ENCODE peak calls at places on chromosome 17, in six cellular contexts. H is mucosa of descending colon, K is cardiac muscle cell, C is esophagus squamous epithelium, T is testis, Z is body of pancreas. U is an unnamed sample. For H3K36me3 and H3K9me3, the result is how much of the 10 kb centered on the place peaks cover.

GRCh38 chr17:7704601-7705268 is at the start of gene EFNB3:
- DNase-seq in T (no peak), Z (peak), H (no peak), K (peak), C (no peak), U (no peak)

GRCh38 chr17:17018612-17019429 is 23.4 kb upstream of the MPRIP start:
- DNase-seq in H (peak), C (no peak), K (no peak), T (no peak), Z (peak), U (no peak)

GRCh38 chr17:34207572-34207971 is 47.5 kb upstream of the CCL2 start:
- DNase-seq in H (no peak), T (no peak), C (no peak), Z (no peak), K (peak), U (no peak)

GRCh38 chr17:77375526-77375916 is 234.8 kb downstream of the SEC14L1 start:
- DNase-seq in K (no peak), Z (no peak), C (no peak), H (no peak), T (no peak), U (no peak)

GRCh38 chr17:38559025-38559879 is 46.5 kb downstream of the SRCIN1 start:
- DNase-seq in Z (peak), T (peak), C (peak), K (peak), H (peak), U (peak)

GRCh38 chr17:63162406-63163157 is 196.5 kb downstream of the TANC2 start:
- DNase-seq in K (no peak), H (no peak), Z (no peak), T (no peak), C (no peak), U (no peak)

GRCh38 chr17:50908860-50909764 is 43.0 kb upstream of the TOB1 start:
- DNase-seq in K (no peak), C (no peak), T (peak), H (no peak), Z (peak), U (no peak)

GRCh38 chr17:42329025-42329976 is 41.0 kb downstream of the STAT5A start:
- DNase-seq in K (peak), C (no peak), T (no peak), H (peak), Z (no peak), U (no peak)

GRCh38 chr17:6092182-6092922 is 22.2 kb downstream of the WSCD1 start:
- DNase-seq in H (no peak), K (no peak), C (no peak), Z (no peak), T (no peak), U (no peak)

DNA sequence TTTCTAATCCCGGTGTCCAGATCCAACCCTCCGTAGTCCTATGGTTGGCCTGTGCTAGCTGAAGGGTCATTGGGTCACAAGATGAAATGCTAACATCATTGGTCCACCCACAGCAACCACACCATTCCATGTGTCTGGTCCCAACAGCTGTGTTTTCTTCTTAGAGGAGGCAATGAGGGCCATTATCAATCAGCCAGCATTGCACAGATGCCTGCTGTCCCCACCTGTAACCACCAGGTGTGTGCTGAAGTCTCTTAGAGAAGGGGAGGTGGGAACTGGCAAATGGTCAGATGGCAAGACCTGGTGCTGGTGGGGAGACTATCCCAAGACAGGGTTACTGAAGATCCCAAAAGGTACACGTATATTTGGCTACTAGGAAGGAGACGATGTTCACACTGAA is 37.4 kb downstream of the HIC1 start:
- DNase-seq in Z (no peak), C (no peak), H (no peak), T (no peak), K (no peak), U (no peak)
- TF ChIP-seq CTCF in Z (no peak), C (no peak), H (no peak), T (no peak), K (no peak), U (no peak)

GRCh38 chr17:56863974-56864373 is 30.0 kb downstream of the DGKE start:
- DNase-seq in Z (no peak), T (no peak), K (no peak), C (no peak), H (no peak), U (no peak)
- H3K36me3 ChIP-seq in Z (under half), T (under half), K (under half), C (under half), H (under half), U (under half)

GRCh38 chr17:27991594-27991993 is 50.9 kb upstream of the NLK start:
- DNase-seq in Z (no peak), K (no peak), T (no peak), H (no peak), C (no peak), U (no peak)

GRCh38 chr17:27986805-27987684 is 55.4 kb upstream of the NLK start:
- DNase-seq in H (no peak), K (peak), Z (no peak), C (no peak), T (no peak), U (no peak)

GRCh38 chr17:27989046-27989445 is 53.4 kb upstream of the NLK start:
- DNase-seq in K (no peak), H (no peak), Z (no peak), C (no peak), T (no peak), U (no peak)

GRCh38 chr17:27990979-27991378 is 51.5 kb upstream of the NLK start:
- DNase-seq in K (no peak), T (no peak), C (no peak), Z (no peak), H (no peak), U (no peak)

DNA sequence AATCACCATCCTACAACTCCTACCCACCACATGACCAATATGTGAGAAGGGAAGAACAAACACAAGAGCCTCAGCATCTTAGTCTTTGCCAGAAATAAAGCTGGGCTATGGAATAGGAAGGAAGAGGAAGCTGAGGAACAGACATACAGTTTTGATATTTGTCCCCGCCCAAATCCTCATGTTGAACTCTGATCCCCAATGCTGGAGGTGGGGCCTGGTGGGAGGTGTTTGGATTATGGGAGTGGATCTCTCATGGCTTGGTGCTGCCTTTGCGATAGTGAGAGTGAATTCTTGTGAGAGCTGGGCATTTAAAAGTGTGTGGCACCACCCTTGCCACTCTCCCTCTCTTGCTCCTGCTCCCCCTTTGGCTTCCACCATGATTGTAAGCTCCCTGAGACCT is 52.4 kb upstream of the NLK start:
- DNase-seq in Z (no peak), H (peak), C (no peak), T (no peak), K (no peak), U (no peak)
- H3K9me3 ChIP-seq in Z (under half), H (under half), C (under half), T (under half), K (under half), U (under half)

GRCh38 chr17:49616546-49617205 is 41.0 kb downstream of the NXPH3 start:
- DNase-seq in H (peak), C (no peak), K (peak), Z (peak), T (peak), U (no peak)

GRCh38 chr17:49612721-49613120 is 37.0 kb downstream of the NXPH3 start:
- DNase-seq in H (no peak), T (no peak), K (no peak), C (no peak), Z (no peak), U (no peak)

GRCh38 chr17:49618112-49618611 is 42.5 kb downstream of the NXPH3 start:
- DNase-seq in K (no peak), Z (no peak), C (no peak), H (no peak), T (no peak), U (no peak)

GRCh38 chr17:49610883-49611584 is 35.4 kb downstream of the NXPH3 start:
- DNase-seq in K (no peak), T (no peak), H (no peak), Z (peak), C (no peak), U (no peak)

DNA sequence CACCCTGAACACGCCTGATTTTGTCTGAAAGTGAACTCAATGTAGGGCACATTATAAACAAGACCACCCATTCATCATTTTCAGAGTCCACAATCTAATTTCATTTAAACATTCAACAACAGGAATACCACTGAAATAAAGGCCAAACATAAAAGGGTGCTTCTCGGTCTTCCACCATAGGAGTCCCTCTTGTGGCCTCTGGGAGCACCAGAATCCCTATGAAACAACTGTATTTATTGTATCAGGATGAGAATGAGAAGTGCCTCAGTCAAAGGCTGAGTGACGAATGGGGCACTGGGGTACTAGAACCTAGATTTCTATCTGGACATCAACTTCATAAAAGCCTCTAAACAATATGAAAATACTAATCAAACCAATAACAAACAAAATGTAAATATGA is 40.4 kb downstream of the NXPH3 start:
- DNase-seq in K (peak), H (no peak), Z (no peak), T (no peak), C (no peak), U (no peak)
- TF ChIP-seq CTCF in K (peak), H (no peak), Z (no peak), T (no peak), C (peak), U (no peak)